ENCODE peak calls at places on chromosomes 6 and 20, in ten cellular contexts. D, P, Q, K, F, Z, N, C, A and H are unnamed samples.

GRCh38 chr20:51583073-51583472 is 40.6 kb upstream of the NFATC2 start:
- DNase-seq in A (no peak), F (no peak), Z (no peak), N (no peak), Q (no peak), K (no peak), D (no peak), C (no peak), P (no peak), H (peak; percentile 80)

GRCh38 chr20:10741060-10741459 is 67.3 kb upstream of the JAG1 start:
- DNase-seq in D (no peak), A (no peak), F (no peak), N (no peak), K (no peak), Q (no peak), Z (peak; percentile 52), P (peak; percentile 55), C (no peak), H (no peak)

GRCh38 chr6:111573892-111574800 is 31.5 kb downstream of the TRAF3IP2 start:
- DNase-seq in K (peak; percentile 71), Z (peak; percentile 91), D (no peak), P (peak; percentile 93), Q (peak; percentile 93), F (no peak), N (no peak), C (no peak), A (no peak), H (no peak)

GRCh38 chr20:22578221-22579118 is 5.9 kb downstream of the FOXA2 start:
- DNase-seq in F (no peak), N (no peak), K (no peak), Z (no peak), P (no peak), D (no peak), A (no peak), Q (no peak), C (no peak), H (peak; percentile 93)

GRCh38 chr20:3919352-3919751 is 30.2 kb downstream of the PANK2 start:
- DNase-seq in C (no peak), D (no peak), Z (peak; percentile 83), F (no peak), P (peak; percentile 88), N (no peak), Q (no peak), A (no peak), K (no peak), H (no peak)

GRCh38 chr6:16267428-16268263 is 29.3 kb downstream of the GMPR start:
- DNase-seq in C (no peak), Q (no peak), D (no peak), F (no peak), A (no peak), N (no peak), Z (no peak), P (no peak), K (no peak), H (no peak)

GRCh38 chr6:133377219-133377618 is 136.1 kb downstream of the EYA4 start:
- DNase-seq in D (no peak), F (no peak), K (no peak), P (no peak), N (no peak), A (no peak), Z (no peak), Q (no peak), C (no peak), H (no peak)

GRCh38 chr6:130178692-130179091 is 44.1 kb downstream of the SAMD3 start:
- DNase-seq in K (no peak), A (no peak), Z (peak; percentile 85), Q (peak; percentile 48), N (no peak), D (no peak), P (peak; percentile 84), F (no peak), C (no peak), H (no peak)

GRCh38 chr6:68139130-68139529 is 496.0 kb upstream of the ADGRB3 start:
- DNase-seq in D (peak; percentile 67), K (no peak), Q (no peak), N (no peak), F (no peak), Z (no peak), C (peak; percentile 54), A (no peak), P (no peak), H (peak; percentile 55)

GRCh38 chr6:116536216-116536621 is 9.3 kb downstream of the TRAPPC3L start:
- DNase-seq in Z (peak; percentile 76), N (peak; percentile 81), K (no peak), Q (peak; percentile 40), P (peak; percentile 82), A (no peak), D (no peak), F (peak; percentile 77), C (peak; percentile 90), H (peak; percentile 21)

GRCh38 chr20:11158146-11158545 is 484.3 kb upstream of the JAG1 start:
- DNase-seq in P (peak; percentile 69), A (no peak), F (no peak), N (no peak), D (no peak), Z (peak; percentile 29), C (no peak), K (no peak), Q (no peak), H (no peak)

GRCh38 chr20:36214684-36215256 is 21.5 kb upstream of the AAR2 start:
- DNase-seq in C (peak; percentile 80), A (no peak), K (no peak), N (peak; percentile 36), D (no peak), Z (peak; percentile 49), F (peak; percentile 57), Q (no peak), P (peak; percentile 53), H (peak; percentile 32)

GRCh38 chr6:157323924-157324276 is 581 bp upstream of the TMEM242 start:
- DNase-seq in N (no peak), C (peak; percentile 91), Q (peak; percentile 62), Z (peak; percentile 91), K (peak; percentile 92), D (peak; percentile 60), F (peak; percentile 65), A (no peak), P (peak; percentile 87), H (no peak)

GRCh38 chr6:140915001-140915950 is 1217.4 kb upstream of the GJE1 start:
- DNase-seq in Z (no peak), P (no peak), D (no peak), K (no peak), A (no peak), F (no peak), C (no peak), N (no peak), Q (no peak), H (peak; percentile 77)

GRCh38 chr6:159720708-159721107 is 6.6 kb upstream of the WTAP start:
- DNase-seq in N (peak; percentile 20), F (peak; percentile 78), Q (no peak), C (peak; percentile 75), D (no peak), A (no peak), Z (peak; percentile 34), P (peak; percentile 47), K (no peak), H (peak; percentile 54)